ENCODE peak calls at places on chromosome 15, in four cellular contexts. J is GM23248, V is HCT116, O is MM.1S. N is an unnamed sample.

GRCh38 chr15:29670266-29670665 is 152.0 kb downstream of the TJP1 start:
- DNase-seq in O (no peak), J (no peak), V (no peak), N (peak; percentile 48)

GRCh38 chr15:30921781-30922371 is 18.2 kb downstream of the FAN1 start:
- DNase-seq in J (no peak), O (no peak), V (no peak), N (no peak)

GRCh38 chr15:29071193-29071906 is 185.6 kb downstream of the APBA2 start:
- DNase-seq in J (no peak), O (no peak), V (no peak), N (no peak)

GRCh38 chr15:50425219-50425618 is 1.0 kb downstream of the USP8 start:
- DNase-seq in V (no peak), J (peak; percentile 55), O (no peak), N (no peak)

GRCh38 chr15:89751748-89752147 is 699 bp upstream of the MESP1 start:
- DNase-seq in J (no peak), O (no peak), V (no peak), N (peak; percentile 89)

GRCh38 chr15:78808550-78808949 is 2.7 kb downstream of the ADAMTS7 start:
- DNase-seq in O (peak; percentile 74), V (peak; percentile 34), J (peak; percentile 42), N (peak; percentile 59)

GRCh38 chr15:81948142-81948709 is 97.6 kb downstream of the MEX3B start:
- DNase-seq in O (no peak), J (no peak), V (no peak), N (no peak)

GRCh38 chr15:60444289-60444912 is 34.5 kb downstream of the ICE2 start:
- DNase-seq in J (peak; percentile 73), V (no peak), O (no peak), N (peak; percentile 45)

GRCh38 chr15:90103669-90104329 is 1.5 kb upstream of the IDH2 start:
- DNase-seq in J (no peak), V (no peak), O (no peak), N (no peak)

GRCh38 chr15:50884583-50884982 is 23.9 kb upstream of the AP4E1 start:
- DNase-seq in V (no peak), O (no peak), J (peak; percentile 65), N (peak; percentile 73)

GRCh38 chr15:49045691-49046112 is 544 bp downstream of the SECISBP2L start:
- DNase-seq in V (no peak), J (peak; percentile 66), O (peak; percentile 24), N (peak; percentile 31)

GRCh38 chr15:78841891-78842290 is 30.6 kb upstream of the ADAMTS7 start:
- DNase-seq in O (no peak), J (no peak), V (no peak), N (no peak)

GRCh38 chr15:69031013-69032001 is 16.8 kb downstream of the NOX5 start:
- DNase-seq in V (peak; percentile 65), O (no peak), J (peak; percentile 76), N (peak; percentile 50)

GRCh38 chr15:67303490-67304363 is 49.1 kb downstream of the IQCH start:
- DNase-seq in J (peak; percentile 47), O (peak; percentile 64), V (peak; percentile 42), N (peak; percentile 58)

GRCh38 chr15:89171136-89172072 is 50.0 kb downstream of the RLBP1 start:
- DNase-seq in J (peak; percentile 58), V (peak; percentile 32), O (peak; percentile 29), N (peak; percentile 77)

GRCh38 chr15:36251450-36251849 is 328.0 kb upstream of the CDIN1 start:
- DNase-seq in J (peak; percentile 4), V (no peak), O (no peak), N (peak; percentile 21)

GRCh38 chr15:69288531-69289311 is 10.0 kb upstream of the PAQR5 start:
- DNase-seq in J (no peak), V (no peak), O (no peak), N (no peak)

GRCh38 chr15:71127083-71127482 is 11.8 kb downstream of the THSD4 start:
- DNase-seq in J (no peak), V (no peak), O (no peak), N (no peak)

GRCh38 chr15:101169457-101170071 is 82.3 kb downstream of the CHSY1 start:
- DNase-seq in O (no peak), J (peak; percentile 40), V (no peak), N (peak; percentile 39)

DNA sequence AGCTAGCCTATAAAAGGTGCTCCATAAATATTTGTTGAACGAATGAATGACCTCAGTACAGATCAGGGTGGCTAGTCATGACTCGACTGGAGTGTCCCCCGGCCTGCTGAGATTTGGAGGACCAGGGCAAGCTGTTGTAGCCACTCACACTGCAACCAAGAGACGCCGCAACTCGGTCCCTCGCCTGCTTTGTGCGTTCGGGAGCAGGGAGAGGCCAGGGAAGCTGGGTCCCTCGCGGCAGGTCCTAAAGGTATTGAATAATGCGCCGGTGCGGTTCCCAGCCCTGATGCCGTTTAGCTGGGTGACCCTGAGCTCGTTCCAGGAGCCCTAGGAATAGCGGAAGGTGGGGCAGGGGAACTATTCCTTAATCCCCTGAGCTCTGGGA is 1.8 kb downstream of the IGDCC4 start:
- DNase-seq in V (no peak), J (no peak), O (no peak), N (no peak)
- H3K9me2 ChIP-seq in V (no peaks in the 10 kb centered on the region), J (no peaks in the 10 kb centered on the region), O (no peaks in the 10 kb centered on the region), N (no peaks in the 10 kb centered on the region)

DNA sequence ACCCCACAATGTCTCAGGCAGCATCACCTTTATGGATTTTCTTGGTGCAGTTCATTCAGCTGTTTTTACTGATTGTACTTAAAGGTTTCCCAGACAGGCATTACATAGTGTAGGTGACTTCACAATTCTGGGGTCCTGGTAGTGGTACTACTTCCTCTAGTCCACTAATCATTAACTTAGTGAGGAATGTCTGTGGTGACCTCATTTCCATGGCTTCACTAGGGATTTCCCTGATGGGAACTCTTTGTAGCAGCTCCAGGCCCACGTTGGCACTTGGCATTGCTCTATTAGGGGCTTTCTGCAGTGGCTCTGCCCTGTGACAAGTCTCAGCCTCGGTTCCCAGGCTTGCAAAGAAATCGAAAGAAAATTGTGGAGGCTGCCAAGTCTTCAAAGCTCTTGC is 48.1 kb upstream of the NPAP1 start:
- DNase-seq in J (no peak), V (no peak), O (no peak), N (no peak)
- H3K9me3 ChIP-seq in J (no peaks in the 10 kb centered on the region), V (peaks cover 24% of the 10 kb centered on the region), O (no peaks in the 10 kb centered on the region), N (peaks cover 14% of the 10 kb centered on the region)

DNA sequence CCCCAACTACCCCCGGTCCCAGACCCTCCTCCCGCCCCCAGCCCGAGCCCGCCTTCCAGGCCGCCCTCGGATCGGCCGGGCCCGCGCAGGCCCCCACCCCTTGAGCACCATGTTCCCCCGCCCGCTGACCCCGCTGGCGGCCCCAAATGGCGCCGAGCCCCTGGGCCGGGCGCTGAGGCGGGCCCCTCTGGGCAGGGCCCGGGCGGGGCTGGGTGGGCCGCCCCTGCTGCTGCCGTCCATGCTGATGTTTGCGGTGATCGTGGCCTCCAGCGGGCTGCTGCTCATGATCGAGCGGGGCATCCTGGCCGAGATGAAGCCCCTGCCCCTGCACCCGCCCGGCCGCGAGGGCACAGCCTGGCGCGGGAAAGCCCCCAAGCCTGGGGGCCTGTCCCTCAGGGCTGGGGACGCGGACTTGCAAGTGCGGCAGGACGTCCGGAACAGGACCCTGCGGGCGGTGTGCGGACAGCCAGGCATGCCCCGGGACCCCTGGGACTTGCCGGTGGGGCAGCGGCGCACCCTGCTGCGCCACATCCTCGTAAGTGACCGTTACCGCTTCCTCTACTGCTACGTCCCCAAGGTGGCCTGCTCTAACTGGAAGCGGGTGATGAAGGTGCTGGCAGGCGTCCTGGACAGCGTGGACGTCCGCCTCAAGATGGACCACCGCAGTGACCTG is 457 bp downstream of the CHST14 start:
- DNase-seq in O (no peak), J (peak; percentile 41), V (no peak), N (peak; percentile 6)
- H3K9ac ChIP-seq in O (peak overlapping the region; percentile 74), J (peak overlapping the region; percentile 81), V (peak overlapping the region; percentile 80), N (peak overlapping the region; percentile 74)

GRCh38 chr15:77714555-77714954 is 81.8 kb upstream of the LINGO1 start:
- DNase-seq in O (no peak), V (no peak), J (no peak), N (no peak)

GRCh38 chr15:77715051-77715450 is 82.3 kb upstream of the LINGO1 start:
- DNase-seq in O (no peak), J (no peak), V (no peak), N (no peak)

GRCh38 chr15:77713281-77713680 is 80.6 kb upstream of the LINGO1 start:
- DNase-seq in O (no peak), J (no peak), V (no peak), N (no peak)

GRCh38 chr15:77712438-77712837 is 79.7 kb upstream of the LINGO1 start:
- DNase-seq in V (no peak), J (no peak), O (no peak), N (no peak)

DNA sequence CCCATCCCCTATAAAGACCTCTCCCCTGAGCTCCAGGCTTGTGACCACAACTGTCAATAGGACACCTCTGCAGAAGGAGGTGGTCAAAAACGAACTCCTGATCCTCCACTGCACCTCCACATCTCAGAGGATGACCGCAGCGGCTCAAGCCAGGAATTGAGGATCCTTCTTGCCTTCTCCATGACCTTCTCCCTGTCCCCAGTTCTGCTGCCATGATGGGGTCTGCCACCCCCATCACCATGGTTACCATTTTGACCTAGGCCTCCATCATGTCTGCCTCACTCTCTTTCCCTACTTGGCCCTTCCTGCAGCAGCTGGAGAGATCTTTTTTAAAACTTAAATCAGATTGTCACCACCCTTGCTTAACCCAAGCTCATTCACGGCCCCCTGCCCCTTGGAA is 81.3 kb upstream of the LINGO1 start:
- DNase-seq in J (no peak), O (no peak), V (no peak), N (no peak)
- H3K9me2 ChIP-seq in J (no peaks in the 10 kb centered on the region), O (no peaks in the 10 kb centered on the region), V (no peaks in the 10 kb centered on the region), N (no peaks in the 10 kb centered on the region)

DNA sequence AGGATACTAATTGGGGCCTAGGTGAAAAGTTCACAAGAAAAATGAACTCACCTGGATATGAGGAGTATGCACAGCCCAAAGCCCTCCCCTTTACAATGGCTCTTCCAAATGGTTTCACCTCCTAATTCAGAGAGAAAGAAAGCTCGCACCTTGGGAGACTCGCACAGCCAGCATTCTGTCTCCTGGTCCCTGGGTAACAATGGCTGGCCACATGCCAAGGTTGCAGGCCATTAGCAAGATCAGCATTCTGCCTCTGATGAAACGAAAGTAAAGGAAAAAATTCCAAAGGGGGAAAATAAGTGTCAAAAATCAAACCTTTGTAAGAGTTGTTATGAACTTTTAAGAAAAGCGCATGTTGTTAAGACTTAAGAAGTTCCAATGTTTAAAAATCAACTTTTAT is 786.6 kb downstream of the MCTP2 start:
- DNase-seq in O (no peak), J (no peak), V (no peak), N (peak; percentile 8)
- H3K9me3 ChIP-seq in O (no peaks in the 10 kb centered on the region), J (no peaks in the 10 kb centered on the region), V (no peaks in the 10 kb centered on the region), N (no peaks in the 10 kb centered on the region)

DNA sequence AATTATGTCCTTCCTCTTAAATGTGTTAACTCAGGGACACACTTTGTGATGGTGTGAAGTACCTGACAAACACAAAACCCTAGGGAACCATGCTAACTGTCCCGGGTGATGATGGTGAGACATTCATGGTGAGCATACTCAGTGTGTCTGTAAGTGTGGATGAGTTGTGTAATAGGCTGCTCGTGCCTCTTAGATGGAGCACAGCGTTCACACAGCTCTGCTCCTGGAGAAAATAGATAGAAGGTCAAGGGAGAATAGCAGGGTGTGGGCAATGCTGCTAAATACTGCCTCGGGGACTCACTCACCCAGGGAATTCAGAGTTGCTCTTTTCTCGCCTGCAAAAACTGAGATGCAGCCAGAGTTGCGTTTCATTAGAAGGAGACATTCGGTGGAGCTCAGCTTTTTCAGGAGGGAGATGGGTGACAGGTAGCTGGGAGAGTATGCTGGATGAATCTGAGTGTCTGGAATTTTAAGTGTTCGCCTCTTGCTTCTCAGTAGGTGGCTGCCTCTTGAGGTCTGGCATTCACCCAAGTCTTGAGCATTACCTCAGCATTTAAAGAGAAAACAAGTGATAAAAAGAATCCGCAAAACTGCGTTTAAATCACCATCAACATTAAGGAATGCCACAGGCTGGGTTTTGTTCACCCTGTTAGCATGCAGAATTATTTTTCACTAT is 813.2 kb downstream of the AGBL1 start:
- DNase-seq in O (no peak), J (no peak), V (no peak), N (peak; percentile 32)
- H3K9ac ChIP-seq in O (no peak overlapping the region), J (no peak overlapping the region), V (no peak overlapping the region), N (no peak overlapping the region)